ENCODE peak calls at places on chromosome 5, in nine cellular contexts. K, G, E, B, P, L, N, U and O are unnamed samples.

GRCh38 chr5:68953885-68954617 is 139.8 kb upstream of the SLC30A5 start:
- DNase-seq in P (no peak), N (no peak), G (no peak), K (no peak), B (no peak), E (no peak), U (no peak), L (no peak), O (no peak)

GRCh38 chr5:179316111-179316551 is 29.1 kb downstream of the ADAMTS2 start:
- DNase-seq in K (no peak), E (no peak), B (no peak), N (peak; percentile 34), G (no peak), L (no peak), U (no peak), P (no peak), O (no peak)

GRCh38 chr5:172688735-172689572 is 47.9 kb downstream of the NEURL1B start:
- DNase-seq in K (no peak), U (no peak), N (no peak), G (no peak), P (no peak), B (peak; percentile 71), L (no peak), E (no peak), O (peak; percentile 26)

GRCh38 chr5:12934722-12935121 is 1009.8 kb downstream of the DNAH5 start:
- DNase-seq in U (no peak), P (no peak), E (no peak), G (no peak), B (no peak), L (peak; percentile 1), N (no peak), K (no peak), O (peak; percentile 6)

GRCh38 chr5:178236126-178236525 is 3.5 kb upstream of the PHYKPL start:
- DNase-seq in N (no peak), E (no peak), K (no peak), B (no peak), P (no peak), L (no peak), G (no peak), U (no peak), O (no peak)

GRCh38 chr5:108747111-108748009 is at the start of gene FER:
- DNase-seq in K (peak; percentile 48), P (no peak), L (peak; percentile 95), B (peak; percentile 56), E (no peak), N (no peak), U (peak; percentile 49), G (peak; percentile 96), O (peak; percentile 93)

GRCh38 chr5:96657068-96657467 is 5.1 kb upstream of the CAST start:
- DNase-seq in E (peak; percentile 57), N (no peak), P (no peak), B (peak; percentile 76), L (peak; percentile 97), G (peak; percentile 96), U (peak; percentile 88), K (peak; percentile 64), O (peak; percentile 96)

GRCh38 chr5:68452286-68452685 is 236.7 kb downstream of the PIK3R1 start:
- DNase-seq in L (no peak), B (no peak), U (no peak), P (no peak), G (no peak), K (no peak), E (no peak), N (no peak), O (no peak)

GRCh38 chr5:173451031-173451430 is 122.8 kb upstream of the STC2 start:
- DNase-seq in N (no peak), E (no peak), G (no peak), L (no peak), K (peak; percentile 33), U (no peak), P (no peak), B (no peak), O (peak; percentile 31)

GRCh38 chr5:36300181-36300926 is 1.3 kb downstream of the RANBP3L start:
- DNase-seq in P (no peak), K (no peak), E (peak; percentile 16), G (no peak), L (no peak), U (no peak), B (no peak), N (no peak), O (no peak)

GRCh38 chr5:36301858-36302603 is at the start of gene RANBP3L:
- DNase-seq in N (no peak), U (no peak), P (no peak), G (peak; percentile 47), K (no peak), L (peak; percentile 57), B (no peak), E (peak; percentile 23), O (no peak)

GRCh38 chr5:36304095-36304494 is 2.4 kb upstream of the RANBP3L start:
- DNase-seq in B (no peak), K (no peak), E (no peak), P (no peak), G (no peak), U (no peak), L (no peak), N (no peak), O (no peak)

GRCh38 chr5:36300927-36301540 is 668 bp downstream of the RANBP3L start:
- DNase-seq in P (no peak), K (no peak), U (no peak), G (peak; percentile 17), E (no peak), B (peak; percentile 7), N (no peak), L (peak; percentile 41), O (no peak)

DNA sequence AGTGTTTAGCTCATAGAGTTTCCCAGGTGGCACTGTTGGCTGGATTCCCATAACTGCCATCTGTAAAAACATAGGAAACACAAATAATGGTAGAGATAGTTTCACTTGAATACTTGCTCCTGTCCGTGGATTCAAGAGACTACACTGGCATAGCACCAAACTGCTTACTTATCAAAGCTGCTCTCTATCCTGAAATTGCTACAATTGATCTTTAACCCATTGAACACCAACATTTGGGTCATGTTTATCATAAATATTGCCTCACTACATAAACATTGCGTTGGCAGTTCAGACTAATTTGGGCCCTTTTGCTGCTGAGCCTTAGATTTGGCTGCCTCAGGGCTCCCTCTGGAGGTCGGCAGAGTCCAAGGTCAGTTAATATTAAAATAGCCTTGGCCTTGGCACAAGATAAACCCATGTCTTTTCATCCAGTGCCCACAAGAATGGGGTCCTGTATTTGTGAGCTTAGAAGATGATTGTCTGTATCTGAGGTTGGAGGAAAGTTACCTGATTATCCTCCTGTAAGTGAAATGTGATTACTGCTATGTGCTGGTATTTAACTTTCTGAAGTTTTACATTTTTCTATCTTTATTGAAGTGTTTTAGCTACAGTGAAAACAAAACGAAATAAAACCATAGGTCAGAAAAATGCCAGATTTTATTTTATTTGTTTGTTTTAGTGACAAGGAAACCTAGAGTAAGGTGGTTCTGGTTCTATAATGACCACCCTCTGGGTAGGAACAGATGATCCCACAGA is 4.0 kb upstream of the RANBP3L start:
- DNase-seq in P (no peak), U (peak; percentile 34), B (peak; percentile 41), E (peak; percentile 35), N (peak; percentile 47), K (no peak), L (peak; percentile 40), G (peak; percentile 14), O (peak; percentile 37)
- TF ChIP-seq CTCF in P (peak; percentile 44), U (peak; percentile 75), B (peak; percentile 54), E (peak; percentile 78), N (peak; percentile 77), K (peak; percentile 72), L (peak; percentile 88), G (peak; percentile 74), O (peak; percentile 82)

GRCh38 chr5:160805376-160805775 is 46.6 kb downstream of the ATP10B start:
- DNase-seq in G (no peak), U (no peak), K (no peak), N (no peak), L (no peak), B (no peak), P (no peak), E (no peak), O (no peak)

GRCh38 chr5:160797020-160797419 is 55.0 kb downstream of the ATP10B start:
- DNase-seq in U (no peak), L (no peak), G (no peak), P (no peak), E (no peak), K (no peak), N (no peak), B (no peak), O (no peak)

GRCh38 chr5:160800375-160800774 is 51.6 kb downstream of the ATP10B start:
- DNase-seq in L (no peak), P (no peak), U (no peak), G (no peak), N (no peak), K (no peak), B (no peak), E (no peak), O (no peak)

GRCh38 chr5:160799160-160799559 is 52.9 kb downstream of the ATP10B start:
- DNase-seq in B (no peak), E (no peak), K (no peak), N (no peak), P (no peak), L (no peak), U (no peak), G (no peak), O (no peak)

DNA sequence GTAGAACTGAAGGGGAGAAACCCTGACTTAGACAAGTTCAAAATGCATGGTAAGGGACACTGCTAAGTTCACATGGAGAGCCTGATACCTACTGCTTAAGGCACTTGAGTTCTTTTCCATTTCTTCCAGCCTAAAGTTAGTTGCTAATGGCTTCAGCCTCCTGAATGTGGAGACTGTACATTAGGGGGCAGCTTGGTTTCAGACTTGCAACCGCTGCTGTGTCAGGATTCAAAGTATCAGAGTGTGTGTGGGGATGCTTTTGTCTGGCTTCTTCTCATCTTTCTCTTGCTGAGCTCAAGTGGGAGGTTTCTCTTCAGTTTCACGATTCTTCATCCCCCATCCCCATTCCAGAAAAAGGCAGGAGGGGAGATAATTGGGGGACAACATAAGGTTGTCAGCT is 49.4 kb downstream of the ATP10B start:
- DNase-seq in P (no peak), G (no peak), B (peak; percentile 19), E (no peak), L (no peak), N (no peak), U (no peak), K (no peak), O (no peak)
- TF ChIP-seq CTCF in P (no peak), G (no peak), B (no peak), E (no peak), L (no peak), N (peak; percentile 7), U (no peak), K (no peak), O (no peak)

DNA sequence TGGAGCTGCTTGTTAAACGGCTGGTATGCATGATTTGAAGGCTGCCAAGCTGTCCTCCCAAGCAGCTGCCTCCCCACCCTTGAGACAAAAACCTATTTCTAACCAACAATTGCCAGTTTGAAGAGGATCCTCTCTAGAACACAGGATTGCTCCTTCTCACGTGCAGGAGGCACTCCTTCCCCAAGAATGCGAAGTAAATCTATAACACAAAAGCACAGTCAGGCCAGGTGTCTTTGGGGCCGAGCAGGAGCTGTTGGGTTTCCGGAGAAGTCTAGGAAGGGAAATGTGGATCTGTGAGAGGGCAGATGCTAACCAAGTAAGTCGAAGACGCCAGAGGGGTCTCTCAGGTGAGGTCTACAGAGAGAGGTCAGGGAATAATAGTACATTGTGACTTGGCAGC is 35.4 kb upstream of the GNPDA1 start:
- DNase-seq in P (no peak), N (no peak), K (no peak), E (no peak), G (no peak), B (no peak), L (no peak), U (no peak), O (no peak)
- TF ChIP-seq CTCF in P (no peak), N (no peak), K (no peak), E (no peak), G (no peak), B (no peak), L (no peak), U (no peak), O (no peak)

GRCh38 chr5:112445626-112446350 is 26.7 kb upstream of the EPB41L4A start:
- DNase-seq in B (no peak), K (no peak), L (no peak), N (no peak), U (no peak), E (no peak), P (no peak), G (no peak), O (no peak)
- TF ChIP-seq CTCF in B (no peak), K (no peak), L (no peak), N (no peak), U (no peak), E (no peak), P (no peak), G (no peak), O (no peak)